ENCODE peak calls at places on chromosomes 2 and 18, in nine cellular contexts. J is A549, U is epithelial cell of esophagus, Z is left lung, C is GM23338, X is fibroblast of the aortic adventitia, K is H1, S is colonic mucosa, T is osteoblast. I is an unnamed sample.

GRCh38 chr2:191382801-191383200 is 137.6 kb downstream of the MYO1B start:
- DNase-seq in J (no peak), S (peak), Z (no peak), X (no peak), T (no peak), K (no peak), U (peak), C (no peak), I (no peak)

GRCh38 chr2:165105911-165106310 is 97.9 kb downstream of the SCN3A start:
- DNase-seq in U (no peak), X (no peak), Z (no peak), S (no peak), K (no peak), T (no peak), J (no peak), C (no peak), I (no peak)

GRCh38 chr18:8744656-8745055 is 39.3 kb downstream of the MTCL1 start:
- DNase-seq in J (no peak), U (no peak), Z (no peak), X (no peak), K (no peak), T (no peak), C (no peak), S (no peak), I (no peak)

GRCh38 chr2:37211939-37212338 is 15.6 kb downstream of the CEBPZOS start:
- DNase-seq in X (no peak), S (no peak), T (no peak), C (no peak), K (no peak), Z (no peak), U (no peak), J (no peak), I (no peak)

GRCh38 chr2:151989378-151989777 is 109.5 kb downstream of the CACNB4 start:
- DNase-seq in J (no peak), C (no peak), S (no peak), U (no peak), K (no peak), Z (no peak), T (peak), X (no peak), I (no peak)

GRCh38 chr18:80154293-80154692 is 45.2 kb downstream of the ADNP2 start:
- DNase-seq in K (no peak), T (peak), C (peak), J (peak), X (peak), U (peak), S (no peak), Z (no peak), I (no peak)

GRCh38 chr2:146481629-146482028 is 1363.2 kb upstream of the ACVR2A start:
- DNase-seq in S (no peak), C (no peak), T (peak), J (no peak), X (peak), Z (no peak), U (peak), K (no peak), I (no peak)

GRCh38 chr2:64525323-64525625 is 1.1 kb downstream of the AFTPH start:
- DNase-seq in K (no peak), U (peak), J (no peak), Z (no peak), X (peak), T (peak), S (peak), C (peak), I (no peak)

GRCh38 chr18:29184654-29185053 is 1007.7 kb upstream of the CDH2 start:
- DNase-seq in Z (no peak), C (no peak), T (no peak), K (no peak), J (no peak), U (no peak), S (no peak), X (no peak), I (no peak)

GRCh38 chr18:36295880-36296301 is 1.6 kb upstream of the FHOD3 start:
- DNase-seq in S (peak), X (no peak), U (no peak), J (no peak), T (no peak), Z (no peak), K (no peak), C (peak), I (no peak)

GRCh38 chr2:137865954-137866540 is 98.2 kb upstream of the HNMT start:
- DNase-seq in C (peak), X (peak), J (peak), K (peak), U (peak), Z (no peak), S (peak), T (no peak), I (no peak)

GRCh38 chr2:200613692-200614091 is 27.9 kb downstream of the AOX1 start:
- DNase-seq in J (no peak), C (no peak), T (no peak), K (no peak), Z (no peak), U (peak), S (no peak), X (no peak), I (no peak)

GRCh38 chr18:61992923-61993322 is 100.1 kb upstream of the RNF152 start:
- DNase-seq in K (no peak), S (no peak), J (no peak), Z (no peak), T (no peak), X (peak), U (peak), C (no peak), I (peak)

GRCh38 chr2:215830313-215830712 is 183.0 kb downstream of the MREG start:
- DNase-seq in Z (peak), C (no peak), S (peak), T (peak), J (no peak), K (no peak), X (peak), U (peak), I (no peak)

GRCh38 chr2:31204761-31205160 is 12.6 kb downstream of the CAPN14 start:
- DNase-seq in C (no peak), T (no peak), X (no peak), S (no peak), K (no peak), Z (no peak), J (no peak), U (no peak), I (no peak)

GRCh38 chr2:69514406-69514805 is 77.2 kb upstream of the NFU1 start:
- DNase-seq in K (no peak), Z (peak), U (no peak), C (peak), J (no peak), T (peak), S (no peak), X (peak), I (peak)

GRCh38 chr18:28824183-28824574 is 647.2 kb upstream of the CDH2 start:
- DNase-seq in Z (no peak), T (no peak), X (no peak), C (no peak), S (no peak), J (no peak), U (no peak), K (no peak), I (no peak)

GRCh38 chr2:25825238-25825637 is 53.0 kb downstream of the ASXL2 start:
- DNase-seq in U (peak), C (no peak), S (no peak), Z (no peak), X (no peak), J (no peak), T (no peak), K (no peak), I (no peak)

GRCh38 chr18:55079481-55080350 is 120.5 kb upstream of the CCDC68 start:
- DNase-seq in U (no peak), C (no peak), X (no peak), S (no peak), J (no peak), Z (no peak), T (peak), K (no peak), I (no peak)

GRCh38 chr2:60819155-60819862 is 62.1 kb upstream of the REL start:
- DNase-seq in Z (peak), K (no peak), T (no peak), C (no peak), S (no peak), J (no peak), U (no peak), X (no peak), I (no peak)

GRCh38 chr18:2961828-2962227 is 51.1 kb downstream of the LPIN2 start:
- DNase-seq in T (no peak), X (peak), J (no peak), C (no peak), U (no peak), S (no peak), K (no peak), Z (no peak), I (no peak)

GRCh38 chr2:120503793-120504571 is 158.0 kb downstream of the INHBB start:
- DNase-seq in S (no peak), X (peak), Z (no peak), J (no peak), T (peak), C (peak), U (peak), K (no peak), I (peak)

GRCh38 chr2:47072018-47072691 is 83.0 kb downstream of the STPG4 start:
- DNase-seq in Z (peak), J (no peak), K (no peak), S (peak), C (peak), U (no peak), T (peak), X (peak), I (no peak)
- TF ChIP-seq CTCF in Z (no peak), J (no peak), K (no peak), S (no peak), C (no peak), U (no peak), T (peak), X (peak), I (no peak)

DNA sequence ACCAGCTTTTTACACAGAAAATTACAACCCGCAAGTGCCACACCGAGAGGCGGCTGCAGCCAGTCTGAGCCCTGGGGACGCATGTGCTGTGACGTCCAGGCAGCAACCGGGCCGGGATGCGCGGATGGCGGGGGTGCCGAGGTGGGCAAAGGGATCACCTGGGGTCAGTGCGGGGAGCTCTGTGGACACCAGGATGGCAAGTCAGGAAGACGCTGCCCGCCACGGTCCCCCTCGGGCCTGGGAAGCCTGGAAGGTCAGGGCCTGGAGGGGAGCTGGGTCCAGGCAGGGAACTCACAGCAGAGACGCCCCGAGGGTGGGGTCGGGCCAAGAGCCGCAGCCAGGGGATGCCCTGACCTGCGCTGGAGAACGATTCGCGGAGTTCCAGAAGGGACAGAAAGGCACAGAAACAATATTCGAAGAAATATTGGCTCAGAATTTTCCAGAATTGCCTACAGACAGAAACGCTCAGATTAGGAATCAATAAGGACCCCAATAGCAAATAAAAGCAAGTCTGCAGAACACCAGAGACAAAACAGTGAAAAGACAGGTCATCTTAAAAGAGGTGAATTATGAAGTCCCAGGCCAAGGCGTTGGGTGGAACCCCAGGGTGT is 11.7 kb upstream of the KIF1A start:
- DNase-seq in K (peak), Z (no peak), J (no peak), U (no peak), X (no peak), C (peak), T (no peak), S (no peak), I (no peak)
- H3K4me3 ChIP-seq in K (peak), Z (no peak), J (peak), U (no peak), X (peak), C (peak), T (peak), S (no peak), I (peak)

GRCh38 chr2:170717991-170718589 is 3.0 kb downstream of the SP5 start:
- DNase-seq in C (peak), K (no peak), T (peak), X (no peak), S (no peak), J (no peak), Z (no peak), U (no peak), I (no peak)

GRCh38 chr2:170715932-170716777 is 1.0 kb downstream of the SP5 start:
- DNase-seq in K (peak), T (peak), S (peak), Z (peak), U (no peak), C (peak), J (no peak), X (no peak), I (no peak)

GRCh38 chr2:170715062-170715931 is at the start of gene SP5:
- DNase-seq in C (peak), U (peak), K (peak), J (peak), S (peak), X (peak), Z (peak), T (peak), I (no peak)

GRCh38 chr2:170717599-170717963 is 2.4 kb downstream of the SP5 start:
- DNase-seq in J (no peak), S (no peak), U (no peak), K (no peak), C (no peak), Z (no peak), T (peak), X (no peak), I (no peak)

GRCh38 chr2:170716851-170717598 is 1.9 kb downstream of the SP5 start:
- DNase-seq in T (peak), K (peak), Z (no peak), U (peak), J (peak), S (peak), C (peak), X (no peak), I (no peak)
- TF ChIP-seq CTCF in T (peak), K (peak), Z (peak), U (peak), J (peak), S (peak), C (peak), X (peak), I (peak)

GRCh38 chr2:171318463-171318934 is 115.3 kb downstream of the METTL8 start:
- DNase-seq in C (peak), U (no peak), Z (no peak), X (peak), S (no peak), K (peak), J (no peak), T (no peak), I (no peak)
- H3K4me3 ChIP-seq in C (peak), U (no peak), Z (no peak), X (no peak), S (no peak), K (no peak), J (no peak), T (no peak), I (no peak)

DNA sequence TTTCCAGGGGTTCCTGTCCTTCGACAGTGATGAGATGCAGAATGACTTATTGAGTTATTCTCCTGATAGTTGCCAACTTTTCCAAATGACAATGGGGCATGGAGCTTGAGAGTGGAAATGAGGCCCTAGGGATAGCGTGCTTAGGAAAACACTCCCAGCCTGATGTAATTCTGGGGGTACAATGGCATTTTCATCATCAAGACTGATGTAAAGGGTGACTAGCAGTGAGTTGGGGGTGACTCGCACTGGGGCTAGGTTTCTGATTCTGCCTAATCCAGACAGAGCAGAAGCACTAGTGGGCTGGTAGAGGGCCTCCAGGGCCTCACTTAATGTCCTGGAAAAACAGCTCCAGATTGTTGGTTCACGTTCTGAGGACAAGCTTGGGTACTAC is 34.0 kb upstream of the IL37 start:
- DNase-seq in Z (no peak), J (no peak), S (no peak), X (peak), C (no peak), K (no peak), U (no peak), T (peak), I (no peak)
- TF ChIP-seq CTCF in Z (no peak), J (no peak), S (no peak), X (no peak), C (no peak), K (no peak), U (no peak), T (no peak), I (no peak)

GRCh38 chr18:23238152-23238531 is 102.9 kb downstream of the CABLES1 start:
- DNase-seq in S (no peak), U (no peak), C (no peak), X (peak), J (no peak), Z (peak), K (no peak), T (peak), I (no peak)

GRCh38 chr18:23236876-23237468 is 101.7 kb downstream of the CABLES1 start:
- DNase-seq in C (no peak), K (no peak), Z (no peak), J (no peak), X (no peak), U (no peak), T (no peak), S (no peak), I (no peak)

GRCh38 chr18:23239350-23239692 is 104.0 kb downstream of the CABLES1 start:
- DNase-seq in C (no peak), J (no peak), S (no peak), T (no peak), K (no peak), X (no peak), U (no peak), Z (no peak), I (no peak)

GRCh38 chr18:23238651-23239349 is 103.5 kb downstream of the CABLES1 start:
- DNase-seq in C (peak), X (peak), S (no peak), T (no peak), U (no peak), Z (no peak), K (no peak), J (no peak), I (no peak)

GRCh38 chr18:23237524-23238151 is 102.4 kb downstream of the CABLES1 start:
- DNase-seq in X (peak), C (peak), Z (peak), U (peak), J (no peak), S (peak), K (no peak), T (peak), I (no peak)
- H3K4me3 ChIP-seq in X (peak), C (no peak), Z (no peak), U (no peak), J (no peak), S (peak), K (no peak), T (peak), I (no peak)

GRCh38 chr2:9394816-9395215 is 28.5 kb downstream of the ITGB1BP1 start:
- DNase-seq in Z (no peak), U (no peak), T (peak), K (no peak), C (no peak), X (no peak), J (no peak), S (no peak), I (no peak)
- TF ChIP-seq CTCF in Z (no peak), U (no peak), T (no peak), K (no peak), C (no peak), X (no peak), J (no peak), S (no peak), I (no peak)